ENCODE peak calls at places on chromosomes 6 and 20, in eight cellular contexts. N is heart right ventricle, M is Calu3, T is A172, V is T-helper 17 cell, F is GM10248, Y is amniotic stem cell, H is AG10803. K is an unnamed sample.

GRCh38 chr20:46031701-46032254 is 2.8 kb downstream of the SLC12A5 start:
- DNase-seq in N (no peak), M (no peak), T (no peak), V (no peak), F (no peak), Y (no peak), H (no peak), K (peak)

GRCh38 chr20:36852187-36852586 is 23.8 kb upstream of the TLDC2 start:
- DNase-seq in N (no peak), M (no peak), T (no peak), V (no peak), F (no peak), Y (no peak), H (peak), K (no peak)

GRCh38 chr6:20180935-20181334 is 31.3 kb downstream of the MBOAT1 start:
- DNase-seq in N (peak), M (no peak), T (peak), V (no peak), F (peak), Y (no peak), H (no peak), K (no peak)

GRCh38 chr6:56497691-56498090 is 145.0 kb downstream of the DST start:
- DNase-seq in N (no peak), M (no peak), T (no peak), V (no peak), F (no peak), Y (no peak), H (no peak), K (no peak)

GRCh38 chr20:57475388-57476072 is 49.4 kb downstream of the CTCFL start:
- DNase-seq in N (no peak), M (no peak), T (no peak), V (no peak), F (no peak), Y (no peak), H (no peak), K (no peak)

GRCh38 chr6:13395272-13396237 is 67.2 kb upstream of the TBC1D7 start:
- DNase-seq in N (peak), M (peak), T (peak), V (no peak), F (peak), Y (peak), H (peak), K (peak)

GRCh38 chr6:41071501-41071922 is 644 bp downstream of the OARD1 start:
- DNase-seq in N (no peak), M (no peak), T (no peak), V (no peak), F (no peak), Y (no peak), H (no peak), K (no peak)

GRCh38 chr20:23227976-23228375 is 122.6 kb upstream of the NXT1 start:
- DNase-seq in N (no peak), M (no peak), T (no peak), V (no peak), F (no peak), Y (no peak), H (no peak), K (no peak)

GRCh38 chr20:63011798-63012197 is 5.0 kb upstream of the BHLHE23 start:
- DNase-seq in N (no peak), M (no peak), T (no peak), V (no peak), F (no peak), Y (no peak), H (no peak), K (peak)

GRCh38 chr20:58141496-58141895 is 87.0 kb downstream of the ANKRD60 start:
- DNase-seq in N (no peak), M (no peak), T (no peak), V (no peak), F (no peak), Y (no peak), H (no peak), K (no peak)

GRCh38 chr6:7058250-7058923 is 49.4 kb upstream of the RREB1 start:
- DNase-seq in N (no peak), M (peak), T (peak), V (no peak), F (no peak), Y (peak), H (peak), K (peak)

GRCh38 chr6:29946380-29946779 is 4.0 kb downstream of the HLA-A start:
- DNase-seq in N (no peak), M (no peak), T (no peak), V (no peak), F (no peak), Y (no peak), H (no peak), K (no peak)

GRCh38 chr6:1868561-1869261 is 259.0 kb downstream of the FOXC1 start:
- DNase-seq in N (no peak), M (no peak), T (no peak), V (no peak), F (peak), Y (no peak), H (no peak), K (no peak)

GRCh38 chr6:8749449-8749848 is 314.1 kb upstream of the SLC35B3 start:
- DNase-seq in N (no peak), M (no peak), T (no peak), V (no peak), F (no peak), Y (no peak), H (no peak), K (no peak)

GRCh38 chr6:31272431-31272830 is 539 bp upstream of the HLA-C start:
- DNase-seq in N (no peak), M (peak), T (no peak), V (no peak), F (peak), Y (no peak), H (no peak), K (no peak)

GRCh38 chr6:13425971-13426931 is 61.1 kb downstream of the GFOD1 start:
- DNase-seq in N (no peak), M (no peak), T (no peak), V (no peak), F (peak), Y (no peak), H (peak), K (no peak)

GRCh38 chr6:5287205-5287965 is 26.1 kb downstream of the FARS2 start:
- DNase-seq in N (peak), M (no peak), T (peak), V (no peak), F (no peak), Y (peak), H (peak), K (peak)

GRCh38 chr6:31967926-31968320 is 4.0 kb downstream of the DXO start:
- DNase-seq in N (no peak), M (no peak), T (no peak), V (no peak), F (no peak), Y (no peak), H (no peak), K (no peak)

GRCh38 chr6:33375143-33375649 is 16.4 kb upstream of the KIFC1 start:
- DNase-seq in N (peak), M (peak), T (peak), V (no peak), F (no peak), Y (peak), H (peak), K (peak)

GRCh38 chr6:136979206-136979605 is 57.1 kb downstream of the SLC35D3 start:
- DNase-seq in N (no peak), M (no peak), T (no peak), V (no peak), F (no peak), Y (no peak), H (no peak), K (no peak)

K was measured in A673.